ENCODE peak calls at places on chromosomes 11 and 22, in five cellular contexts. L, W, P, C and U are unnamed samples.

GRCh38 chr22:33519140-33519973 is 400.9 kb downstream of the LARGE1 start:
- DNase-seq in W (no peak), C (no peak), P (no peak), L (peak; percentile 56), U (peak; percentile 22)

GRCh38 chr11:85718991-85719807 is 33.2 kb upstream of the CCDC89 start:
- DNase-seq in L (no peak), P (peak; percentile 30), W (no peak), C (no peak), U (no peak)

GRCh38 chr11:69358398-69359080 is 64.6 kb downstream of the MYEOV start:
- DNase-seq in L (no peak), C (peak; percentile 20), W (no peak), P (no peak), U (peak; percentile 5)

GRCh38 chr11:69360606-69361005 is 66.7 kb downstream of the MYEOV start:
- DNase-seq in C (peak; percentile 16), P (no peak), W (no peak), L (no peak), U (no peak)

GRCh38 chr11:72771507-72771906 is 19.3 kb upstream of the ARAP1 start:
- DNase-seq in P (no peak), W (no peak), L (no peak), C (no peak), U (no peak)

GRCh38 chr11:61976420-61976800 is 9.0 kb upstream of the FTH1 start:
- DNase-seq in P (no peak), W (no peak), C (no peak), L (no peak), U (no peak)

GRCh38 chr11:28566643-28567042 is 458.5 kb downstream of the METTL15 start:
- DNase-seq in W (no peak), L (peak; percentile 4), P (peak; percentile 78), C (peak; percentile 56), U (peak; percentile 13)

GRCh38 chr22:46055176-46055850 is 78.4 kb upstream of the WNT7B start:
- DNase-seq in W (no peak), L (no peak), P (peak; percentile 63), C (peak; percentile 72), U (peak; percentile 79)

GRCh38 chr11:35245786-35246185 is 106.8 kb downstream of the CD44 start:
- DNase-seq in C (no peak), W (no peak), L (no peak), P (no peak), U (no peak)

GRCh38 chr11:1034001-1034400 is 2.5 kb downstream of the MUC6 start:
- DNase-seq in C (no peak), W (no peak), P (no peak), L (no peak), U (no peak)

GRCh38 chr11:12882670-12883069 is 126.4 kb upstream of the RASSF10 start:
- DNase-seq in P (no peak), L (no peak), W (no peak), C (no peak), U (no peak)

GRCh38 chr22:49873228-49873940 is 19.7 kb downstream of the ZBED4 start:
- DNase-seq in W (no peak), C (no peak), P (no peak), L (no peak), U (no peak)

GRCh38 chr22:49869091-49869830 is 15.6 kb downstream of the ZBED4 start:
- DNase-seq in L (no peak), P (no peak), W (no peak), C (no peak), U (no peak)

GRCh38 chr22:49871482-49871881 is 17.8 kb downstream of the ZBED4 start:
- DNase-seq in W (no peak), P (no peak), C (no peak), L (no peak), U (no peak)

GRCh38 chr22:49869855-49870712 is 16.4 kb downstream of the ZBED4 start:
- DNase-seq in W (no peak), C (no peak), L (no peak), P (no peak), U (no peak)

GRCh38 chr22:49872347-49872746 is 18.7 kb downstream of the ZBED4 start:
- DNase-seq in P (no peak), L (no peak), C (no peak), W (no peak), U (no peak)
- H3K4me1 ChIP-seq in P (no peaks in the 10 kb centered on the region), L (no peaks in the 10 kb centered on the region), C (no peaks in the 10 kb centered on the region), W (peaks cover 20% of the 10 kb centered on the region), U (no peaks in the 10 kb centered on the region)

GRCh38 chr11:66264893-66265292 is 3.5 kb upstream of the RAB1B start:
- DNase-seq in W (no peak), P (no peak), L (no peak), C (peak; percentile 36), U (peak; percentile 48)
- TF ChIP-seq CTCF in W (no peak), P (no peak), L (no peak), C (no peak), U (no peak)

GRCh38 chr11:82828472-82828871 is 71.8 kb downstream of the PRCP start:
- DNase-seq in W (no peak), P (no peak), C (no peak), L (no peak), U (no peak)

GRCh38 chr11:82831364-82831763 is 68.9 kb downstream of the PRCP start:
- DNase-seq in W (no peak), L (no peak), P (no peak), C (no peak), U (no peak)

GRCh38 chr11:82829101-82829500 is 71.1 kb downstream of the PRCP start:
- DNase-seq in C (no peak), W (no peak), P (no peak), L (no peak), U (no peak)

DNA sequence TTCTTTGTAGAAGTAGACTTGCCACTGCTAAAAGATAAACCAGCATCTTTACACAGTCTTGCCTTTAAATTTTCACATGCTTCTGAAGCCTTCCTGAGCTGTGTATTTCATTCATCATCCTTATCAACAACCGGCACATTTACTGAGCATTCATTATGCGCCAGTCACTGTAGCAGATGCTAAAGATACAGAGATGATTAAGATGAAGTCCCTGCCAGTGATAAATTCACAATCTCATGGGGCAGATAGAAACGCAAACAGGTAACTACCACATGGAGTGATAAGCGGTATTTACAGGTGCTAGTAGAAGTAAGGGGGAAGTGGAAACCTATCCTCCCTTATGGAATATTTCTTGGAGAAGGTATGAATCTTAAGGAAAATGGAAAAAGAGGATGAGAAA is 67.2 kb downstream of the PRCP start:
- DNase-seq in P (no peak), C (no peak), W (no peak), L (no peak), U (no peak)
- H3K27ac ChIP-seq in P (no peak overlapping the region), C (no peak overlapping the region), W (no peak overlapping the region), L (no peak overlapping the region), U (no peak overlapping the region)

GRCh38 chr11:43686207-43686606 is 5.7 kb downstream of the HSD17B12 start:
- DNase-seq in L (no peak), P (no peak), C (no peak), W (no peak), U (no peak)
- H3K4me1 ChIP-seq in L (no peaks in the 10 kb centered on the region), P (peaks cover 89% of the 10 kb centered on the region), C (peaks cover 17% of the 10 kb centered on the region), W (peaks cover 9% of the 10 kb centered on the region), U (peaks cover 12% of the 10 kb centered on the region)

DNA sequence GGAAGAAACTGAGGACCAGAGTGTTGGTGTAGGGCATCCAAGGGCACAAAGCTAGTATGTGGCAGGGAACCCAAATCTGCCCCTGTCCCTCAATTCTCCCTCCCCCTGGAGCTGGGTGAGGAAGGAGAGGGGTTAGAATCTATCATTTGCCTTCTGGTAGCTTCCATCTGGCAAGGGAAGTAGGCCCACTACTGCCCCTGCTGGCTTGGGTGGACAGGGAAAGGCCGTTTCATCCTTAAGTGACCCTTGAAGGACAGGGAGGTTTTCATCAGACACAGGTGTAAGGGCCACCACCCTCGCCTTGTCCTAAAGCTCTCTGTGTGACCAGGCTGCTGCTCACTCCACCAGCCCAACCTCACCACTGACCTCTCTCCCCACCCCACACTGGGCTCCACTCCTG is 22.1 kb downstream of the NECTIN1 start:
- DNase-seq in C (no peak), W (no peak), P (no peak), L (no peak), U (no peak)
- TF ChIP-seq CTCF in C (no peak), W (no peak), P (no peak), L (no peak), U (no peak)

GRCh38 chr11:16881074-16881709 is 133.0 kb downstream of the PLEKHA7 start:
- DNase-seq in C (peak; percentile 76), W (no peak), L (peak; percentile 83), P (peak; percentile 65), U (no peak)

GRCh38 chr11:16879690-16880089 is 134.5 kb downstream of the PLEKHA7 start:
- DNase-seq in C (no peak), L (no peak), W (no peak), P (no peak), U (no peak)

GRCh38 chr11:16880184-16880583 is 134.0 kb downstream of the PLEKHA7 start:
- DNase-seq in P (no peak), C (no peak), L (no peak), W (no peak), U (no peak)

GRCh38 chr11:16881766-16882165 is 132.4 kb downstream of the PLEKHA7 start:
- DNase-seq in C (no peak), L (no peak), W (no peak), P (no peak), U (no peak)

GRCh38 chr11:16883179-16883578 is 131.0 kb downstream of the PLEKHA7 start:
- DNase-seq in P (peak; percentile 28), C (peak; percentile 34), L (peak; percentile 61), W (no peak), U (peak; percentile 14)
- H3K27ac ChIP-seq in P (peak overlapping the region; percentile 15), C (peak overlapping the region; percentile 55), L (no peak overlapping the region), W (no peak overlapping the region), U (no peak overlapping the region)

GRCh38 chr22:17921871-17922821 is 102.2 kb downstream of the MICAL3 start:
- DNase-seq in L (peak; percentile 74), W (no peak), P (peak; percentile 54), C (no peak), U (peak; percentile 53)

GRCh38 chr22:17919276-17920144 is 104.9 kb downstream of the MICAL3 start:
- DNase-seq in W (no peak), P (peak; percentile 63), L (peak; percentile 74), C (no peak), U (no peak)

GRCh38 chr22:17918840-17919239 is 105.5 kb downstream of the MICAL3 start:
- DNase-seq in W (no peak), C (no peak), P (no peak), L (no peak), U (no peak)

GRCh38 chr22:17920992-17921650 is 103.2 kb downstream of the MICAL3 start:
- DNase-seq in L (no peak), P (no peak), W (no peak), C (no peak), U (no peak)

GRCh38 chr22:17920145-17920605 is 104.2 kb downstream of the MICAL3 start:
- DNase-seq in W (no peak), C (peak; percentile 57), L (peak; percentile 87), P (peak; percentile 76), U (peak; percentile 79)
- H3K4me1 ChIP-seq in W (no peaks in the 10 kb centered on the region), C (peaks cover 52% of the 10 kb centered on the region), L (peaks cover 22% of the 10 kb centered on the region), P (peaks cover 98% of the 10 kb centered on the region), U (peaks cover 72% of the 10 kb centered on the region)